ENCODE peak calls at places on chromosomes 5 and 9, in eight cellular contexts. W is HFFc6, X is H9, A is HFF-Myc, M is dorsolateral prefrontal cortex, V is spleen, S is AG04449, G is lower leg skin. O is an unnamed sample.

GRCh38 chr5:15807861-15808260 is 307.9 kb downstream of the FBXL7 start:
- DNase-seq in W (no peak), X (no peak), A (no peak), M (peak), V (no peak), S (no peak), G (peak), O (no peak)

GRCh38 chr9:125889524-125890473 is 142.6 kb downstream of the PBX3 start:
- DNase-seq in W (no peak), X (peak), A (no peak), M (peak), V (peak), S (no peak), G (no peak), O (no peak)

GRCh38 chr5:61087921-61088320 is 74.3 kb downstream of the SMIM15 start:
- DNase-seq in W (no peak), X (no peak), A (no peak), M (no peak), V (no peak), S (no peak), G (no peak), O (no peak)

GRCh38 chr9:35096035-35096849 is at the start of gene PIGO:
- DNase-seq in W (peak), X (peak), A (no peak), M (peak), V (peak), S (no peak), G (peak), O (peak)

GRCh38 chr9:98551511-98552286 is 157.0 kb downstream of the GABBR2 start:
- DNase-seq in W (peak), X (no peak), A (no peak), M (no peak), V (no peak), S (peak), G (peak), O (no peak)

GRCh38 chr5:169114466-169114865 is 186.5 kb downstream of the SLIT3 start:
- DNase-seq in W (no peak), X (no peak), A (no peak), M (no peak), V (no peak), S (no peak), G (no peak), O (no peak)

GRCh38 chr5:116300016-116300601 is 215.3 kb downstream of the COMMD10 start:
- DNase-seq in W (no peak), X (no peak), A (no peak), M (no peak), V (no peak), S (peak), G (no peak), O (no peak)

GRCh38 chr5:157744055-157745011 is 821 bp downstream of the LSM11 start:
- DNase-seq in W (no peak), X (no peak), A (no peak), M (no peak), V (peak), S (no peak), G (no peak), O (no peak)

GRCh38 chr5:172185096-172185461 is 2.9 kb downstream of the STK10 start:
- DNase-seq in W (no peak), X (no peak), A (no peak), M (no peak), V (no peak), S (no peak), G (no peak), O (no peak)

GRCh38 chr9:19992556-19992955 is 203.7 kb upstream of the SLC24A2 start:
- DNase-seq in W (peak), X (no peak), A (no peak), M (no peak), V (no peak), S (peak), G (no peak), O (no peak)

GRCh38 chr9:11328326-11328725 is 715.5 kb upstream of the PTPRD start:
- DNase-seq in W (no peak), X (no peak), A (no peak), M (no peak), V (no peak), S (no peak), G (no peak), O (no peak)

GRCh38 chr9:113578877-113579269 is 115.3 kb downstream of the RGS3 start:
- DNase-seq in W (peak), X (no peak), A (peak), M (no peak), V (peak), S (peak), G (no peak), O (no peak)

GRCh38 chr5:23507278-23507685 is at the start of gene PRDM9:
- DNase-seq in W (no peak), X (peak), A (no peak), M (no peak), V (peak), S (no peak), G (no peak), O (no peak)

GRCh38 chr9:31045810-31046209 is 1338.6 kb upstream of the ACO1 start:
- DNase-seq in W (no peak), X (no peak), A (no peak), M (no peak), V (no peak), S (no peak), G (no peak), O (no peak)

GRCh38 chr9:134181648-134182034 is 17.3 kb upstream of the RNU6ATAC start:
- DNase-seq in W (no peak), X (no peak), A (no peak), M (no peak), V (peak), S (no peak), G (no peak), O (no peak)

GRCh38 chr5:119347574-119347973 is 8.2 kb upstream of the TNFAIP8 start:
- DNase-seq in W (no peak), X (no peak), A (no peak), M (no peak), V (no peak), S (no peak), G (no peak), O (no peak)

GRCh38 chr5:119346404-119346803 is 9.4 kb upstream of the TNFAIP8 start:
- DNase-seq in W (no peak), X (no peak), A (no peak), M (no peak), V (no peak), S (no peak), G (no peak), O (no peak)

GRCh38 chr5:119344231-119344630 is 11.6 kb upstream of the TNFAIP8 start:
- DNase-seq in W (no peak), X (no peak), A (no peak), M (no peak), V (no peak), S (no peak), G (no peak), O (no peak)

GRCh38 chr5:119345861-119346260 is 10.0 kb upstream of the TNFAIP8 start:
- DNase-seq in W (no peak), X (no peak), A (no peak), M (no peak), V (no peak), S (no peak), G (no peak), O (no peak)

GRCh38 chr5:119347996-119348395 is 7.8 kb upstream of the TNFAIP8 start:
- DNase-seq in W (peak), X (no peak), A (peak), M (no peak), V (no peak), S (no peak), G (no peak), O (no peak)
- TF ChIP-seq CTCF in W (no peak), X (no peak), A (no peak), M (no peak), V (no peak), S (no peak), G (no peak), O (no peak)

DNA sequence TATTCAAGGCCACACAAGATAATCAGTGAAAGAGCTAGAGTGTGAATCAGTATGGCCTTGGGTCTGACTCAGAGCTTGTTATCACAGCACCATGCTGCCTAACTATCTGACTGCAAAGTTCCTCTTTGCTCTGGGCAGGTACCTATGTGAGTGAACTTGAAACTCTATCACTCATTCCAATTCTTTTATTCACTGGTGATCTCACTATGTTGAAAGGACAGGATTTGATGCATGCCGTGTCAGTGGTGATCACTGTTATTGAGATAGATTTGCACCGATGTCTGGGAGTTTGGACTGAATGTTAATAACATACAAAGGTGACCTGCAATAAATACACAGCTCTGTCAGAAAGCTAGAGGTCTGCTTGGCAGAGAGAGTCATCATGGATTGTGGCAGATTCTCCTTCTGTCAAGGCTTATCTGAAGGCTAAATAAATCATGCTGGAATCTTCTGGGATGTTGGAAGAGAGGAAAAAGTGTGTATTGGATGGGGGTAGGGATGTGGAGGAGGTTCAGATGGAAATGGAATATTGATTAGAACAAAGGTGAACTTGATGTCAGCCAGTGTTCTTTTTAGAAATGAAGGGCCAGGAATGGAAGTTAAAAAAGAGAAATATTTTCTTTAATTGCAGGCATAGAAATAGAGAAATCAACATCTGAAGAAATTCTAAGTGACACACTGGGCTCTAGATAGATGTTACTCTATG is 91.8 kb upstream of the TNC start:
- DNase-seq in W (peak), X (no peak), A (no peak), M (no peak), V (no peak), S (no peak), G (no peak), O (no peak)
- TF ChIP-seq CTCF in W (no peak), X (no peak), A (no peak), M (no peak), V (no peak), S (no peak), G (no peak), O (no peak)

GRCh38 chr5:13695076-13695712 is 249.3 kb downstream of the DNAH5 start:
- DNase-seq in W (no peak), X (no peak), A (no peak), M (no peak), V (no peak), S (no peak), G (no peak), O (no peak)

GRCh38 chr5:13704401-13704800 is 240.1 kb downstream of the DNAH5 start:
- DNase-seq in W (no peak), X (no peak), A (no peak), M (no peak), V (no peak), S (no peak), G (no peak), O (no peak)

GRCh38 chr5:13698882-13699281 is 245.6 kb downstream of the DNAH5 start:
- DNase-seq in W (no peak), X (no peak), A (no peak), M (no peak), V (no peak), S (no peak), G (no peak), O (no peak)
- TF ChIP-seq CTCF in W (no peak), X (no peak), A (no peak), M (no peak), V (no peak), S (no peak), G (no peak), O (no peak)

GRCh38 chr5:56164371-56164770 is 68.8 kb downstream of the ANKRD55 start:
- DNase-seq in W (no peak), X (no peak), A (no peak), M (peak), V (no peak), S (no peak), G (no peak), O (no peak)
- TF ChIP-seq CTCF in W (no peak), X (no peak), A (no peak), M (peak), V (no peak), S (no peak), G (no peak), O (no peak)

DNA sequence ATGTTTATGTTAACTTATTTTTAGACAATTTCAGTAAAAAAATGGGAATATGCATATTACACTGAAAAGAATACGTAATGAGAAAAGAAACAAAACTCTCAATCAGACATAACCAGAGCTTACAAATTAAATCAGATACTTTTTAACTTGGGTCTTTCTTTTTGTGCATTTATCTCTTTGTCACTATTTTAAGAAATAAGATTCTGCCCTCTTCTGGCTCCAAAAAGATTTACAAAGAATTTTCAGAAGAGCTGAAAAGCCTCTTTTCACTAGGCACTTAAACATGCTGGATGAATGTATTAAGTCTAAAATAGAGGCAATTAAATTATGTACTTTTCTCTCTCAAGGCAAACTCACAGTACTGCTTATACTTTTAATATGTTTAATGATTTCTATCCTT is 55.5 kb downstream of the CEP120 start:
- DNase-seq in W (peak), X (no peak), A (no peak), M (no peak), V (no peak), S (no peak), G (no peak), O (no peak)
- TF ChIP-seq CTCF in W (peak), X (peak), A (no peak), M (peak), V (no peak), S (no peak), G (no peak), O (no peak)

O was measured in omental fat pad.